ENCODE peak calls at places on chromosomes 12 and 14, in four cellular contexts. A is colonic mucosa, W is cardiac fibroblast, T is WTC11. V is an unnamed sample.

GRCh38 chr12:57576613-57577160 is 14.3 kb upstream of the PIP4K2C start:
- DNase-seq in T (no peak), W (no peak), A (no peak), V (no peak)

GRCh38 chr12:96034631-96035282 is 630 bp downstream of the LTA4H start:
- DNase-seq in T (no peak), A (peak), W (peak), V (peak)

GRCh38 chr12:72024613-72025012 is 86.0 kb downstream of the TPH2 start:
- DNase-seq in A (no peak), T (no peak), W (no peak), V (no peak)

GRCh38 chr14:100091386-100091785 is 26.2 kb downstream of the EVL start:
- DNase-seq in W (no peak), T (no peak), A (no peak), V (no peak)

GRCh38 chr14:58812050-58812690 is 174.4 kb downstream of the DACT1 start:
- DNase-seq in T (no peak), A (no peak), W (no peak), V (no peak)

GRCh38 chr12:24681570-24681969 is 267.3 kb downstream of the BCAT1 start:
- DNase-seq in W (no peak), T (no peak), A (no peak), V (no peak)

GRCh38 chr12:58745348-58746125 is 174.8 kb downstream of the LRIG3 start:
- DNase-seq in A (no peak), T (no peak), W (no peak), V (no peak)

GRCh38 chr12:76634074-76634570 is 74.6 kb upstream of the OSBPL8 start:
- DNase-seq in T (no peak), A (no peak), W (no peak), V (no peak)

GRCh38 chr12:105813201-105813600 is 325.6 kb downstream of the NUAK1 start:
- DNase-seq in A (no peak), W (no peak), T (no peak), V (no peak)

GRCh38 chr12:45458854-45459807 is 243.2 kb downstream of the ANO6 start:
- DNase-seq in W (peak), T (no peak), A (no peak), V (no peak)

GRCh38 chr12:62232143-62232729 is 28.0 kb upstream of the USP15 start:
- DNase-seq in W (no peak), T (no peak), A (no peak), V (no peak)

GRCh38 chr12:115963030-115963480 is 314.4 kb downstream of the MED13L start:
- DNase-seq in T (no peak), A (no peak), W (peak), V (no peak)

GRCh38 chr12:108333898-108334699 is 5.0 kb downstream of the CMKLR1 start:
- DNase-seq in T (no peak), W (peak), A (no peak), V (no peak)

GRCh38 chr12:50625029-50625875 is 120.5 kb downstream of the DIP2B start:
- DNase-seq in T (no peak), A (no peak), W (no peak), V (no peak)

GRCh38 chr12:56996793-56997545 is 9.4 kb downstream of the ZBTB39 start:
- DNase-seq in A (peak), W (no peak), T (no peak), V (no peak)

GRCh38 chr12:5756443-5756842 is 188.6 kb downstream of the ANO2 start:
- DNase-seq in W (no peak), A (no peak), T (no peak), V (no peak)

GRCh38 chr12:12047682-12048081 is 23.1 kb upstream of the BCL2L14 start:
- DNase-seq in W (no peak), T (no peak), A (no peak), V (no peak)

GRCh38 chr12:113812431-113813228 is 153.5 kb downstream of the RBM19 start:
- DNase-seq in W (no peak), T (no peak), A (no peak), V (no peak)

GRCh38 chr14:101957406-101958234 is 6.8 kb upstream of the DYNC1H1 start:
- DNase-seq in A (no peak), W (no peak), T (no peak), V (no peak)

GRCh38 chr14:48925184-48925583 is 661.0 kb downstream of the RPS29 start:
- DNase-seq in W (no peak), A (no peak), T (no peak), V (no peak)

GRCh38 chr12:42691991-42692557 is 102.5 kb upstream of the PRICKLE1 start:
- DNase-seq in T (no peak), A (no peak), W (no peak), V (peak)

GRCh38 chr12:128323526-128323925 is 56.6 kb downstream of the TMEM132C start:
- DNase-seq in W (no peak), A (no peak), T (no peak), V (no peak)

GRCh38 chr12:57621497-57622292 is 10.5 kb downstream of the ARHGEF25 start:
- DNase-seq in A (peak), W (peak), T (peak), V (peak)

GRCh38 chr14:99751539-99752485 is 41.4 kb upstream of the EML1 start:
- DNase-seq in W (no peak), A (no peak), T (no peak), V (no peak)

GRCh38 chr12:15540469-15540872 is 218.2 kb downstream of the PTPRO start:
- DNase-seq in W (peak), A (no peak), T (no peak), V (no peak)

GRCh38 chr14:31300296-31300695 is 92.7 kb upstream of the HECTD1 start:
- DNase-seq in T (no peak), A (no peak), W (no peak), V (no peak)
- TF ChIP-seq CTCF in T (no peak), A (no peak), W (peak), V (no peak)

DNA sequence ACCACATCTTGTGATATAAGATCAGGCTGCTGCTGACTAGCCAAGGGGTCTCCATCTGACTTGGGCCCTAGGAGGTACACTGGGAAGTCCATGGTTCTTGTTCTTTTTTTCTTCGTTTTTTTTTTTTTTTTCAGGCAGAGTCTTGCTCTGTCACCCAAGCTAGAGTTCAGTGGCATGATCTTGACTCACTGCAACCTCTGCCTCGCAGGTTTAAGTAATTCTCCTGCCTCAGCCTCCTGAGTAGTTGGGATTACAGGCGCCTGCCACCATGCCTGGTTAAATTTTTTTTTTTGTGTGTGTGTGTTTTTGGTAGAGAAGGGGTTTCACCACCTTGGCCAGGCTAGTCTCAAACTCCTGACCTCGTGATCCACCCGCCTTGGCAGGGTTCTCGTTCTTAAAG is 178.2 kb downstream of the RMST start:
- DNase-seq in A (no peak), W (no peak), T (no peak), V (no peak)
- TF ChIP-seq CTCF in A (no peak), W (no peak), T (no peak), V (no peak)

GRCh38 chr12:3328081-3328480 is 162.9 kb upstream of the PRMT8 start:
- DNase-seq in W (no peak), A (no peak), T (no peak), V (no peak)

GRCh38 chr12:3328571-3328970 is 162.4 kb upstream of the PRMT8 start:
- DNase-seq in T (no peak), A (no peak), W (no peak), V (no peak)

GRCh38 chr12:3325736-3326135 is 165.3 kb upstream of the PRMT8 start:
- DNase-seq in T (no peak), A (no peak), W (no peak), V (no peak)

GRCh38 chr12:3326850-3327780 is 163.9 kb upstream of the PRMT8 start:
- DNase-seq in W (no peak), T (no peak), A (no peak), V (no peak)

GRCh38 chr12:3326156-3326849 is 164.7 kb upstream of the PRMT8 start:
- DNase-seq in W (no peak), T (peak), A (no peak), V (no peak)
- TF ChIP-seq CTCF in W (peak), T (peak), A (no peak), V (no peak)

DNA sequence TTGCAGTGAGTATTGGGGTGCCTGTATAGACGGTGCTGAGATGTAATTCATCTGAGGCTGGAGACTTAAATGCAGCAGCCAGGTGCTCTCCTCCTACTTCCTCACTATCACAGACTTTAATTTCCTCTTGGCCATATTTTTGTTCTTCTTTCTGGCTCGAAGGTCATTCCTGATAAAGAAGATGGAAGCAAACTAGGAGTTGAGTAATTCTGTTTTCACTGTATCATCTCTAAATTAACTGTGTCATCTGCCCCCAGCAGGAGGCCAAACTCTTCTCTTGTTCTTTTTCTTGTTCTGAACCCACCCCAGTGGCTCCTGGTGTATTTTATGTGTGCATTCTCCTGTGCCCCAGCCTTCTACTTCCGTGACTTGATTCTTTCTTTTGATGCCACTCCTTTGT is 141.7 kb upstream of the ARHGAP5 start:
- DNase-seq in W (no peak), A (no peak), T (no peak), V (no peak)
- TF ChIP-seq CTCF in W (no peak), A (no peak), T (no peak), V (no peak)

DNA sequence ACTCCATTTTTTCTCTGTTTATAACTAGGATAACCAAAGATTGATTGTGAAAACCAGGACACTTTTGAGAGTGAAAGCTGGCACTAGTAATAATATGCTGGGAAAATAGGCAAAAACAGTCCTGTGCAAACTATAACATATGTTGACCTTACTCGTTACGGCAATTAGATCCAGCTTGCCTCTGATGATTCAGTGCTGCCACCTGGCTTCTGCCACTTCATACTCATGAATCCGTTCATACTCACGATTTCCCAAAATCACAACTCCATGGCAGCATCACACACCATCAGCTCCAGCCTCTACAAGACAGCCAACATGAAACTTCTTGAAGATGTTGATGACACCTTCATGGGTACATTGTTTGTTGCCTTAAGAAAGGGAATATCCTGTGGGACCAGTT is 49.1 kb upstream of the CAND1 start:
- DNase-seq in T (peak), A (no peak), W (no peak), V (peak)
- TF ChIP-seq CTCF in T (peak), A (no peak), W (no peak), V (peak)

GRCh38 chr12:1691123-1692007 is 495 bp downstream of the ADIPOR2 start:
- DNase-seq in T (peak), W (peak), A (peak), V (peak)
- TF ChIP-seq CTCF in T (no peak), W (no peak), A (no peak), V (no peak)

GRCh38 chr12:69091447-69092022 is 147.8 kb upstream of the CPSF6 start:
- DNase-seq in W (no peak), T (no peak), A (no peak), V (no peak)
- TF ChIP-seq CTCF in W (no peak), T (no peak), A (no peak), V (no peak)

GRCh38 chr12:65840793-65841670 is 16.7 kb downstream of the HMGA2 start:
- DNase-seq in T (no peak), A (no peak), W (no peak), V (no peak)

DNA sequence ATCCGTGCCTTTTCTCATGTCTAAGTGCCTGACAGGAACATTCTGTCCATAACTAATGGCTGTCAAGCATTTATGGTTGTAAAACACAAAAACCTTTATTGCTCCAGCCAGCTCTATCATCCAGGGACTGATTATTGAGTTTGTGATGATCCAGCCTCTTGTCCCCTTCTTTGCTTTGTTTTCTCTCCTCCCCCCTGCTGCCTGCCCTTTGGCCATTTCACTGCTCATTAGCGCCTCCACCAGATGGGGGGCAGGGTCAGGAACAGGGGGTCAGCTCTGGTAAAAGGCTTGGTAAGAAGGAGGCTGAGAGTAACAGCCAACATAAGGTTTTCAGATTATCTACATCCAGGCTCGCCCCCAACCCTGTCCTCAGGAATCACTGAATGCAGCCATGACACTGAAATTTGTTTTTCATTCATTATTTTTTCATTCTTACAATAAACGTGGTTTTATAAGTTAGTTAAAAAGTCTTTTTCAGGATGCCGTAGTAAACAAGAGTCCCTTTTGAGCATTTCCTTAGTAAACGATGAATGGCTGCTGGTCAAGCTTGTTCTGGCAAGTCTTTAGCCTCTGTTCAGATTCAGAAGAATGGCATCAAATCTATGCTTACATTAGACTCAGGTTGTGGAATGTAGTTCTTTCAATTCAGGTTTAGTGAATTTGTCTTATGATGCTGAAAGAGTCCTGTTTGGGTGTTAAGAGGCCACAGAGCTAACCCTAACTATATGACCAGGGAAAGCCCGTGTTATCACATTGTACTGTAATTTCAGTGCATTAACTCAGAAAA is 21.7 kb downstream of the HMGA2 start:
- DNase-seq in T (peak), A (no peak), W (no peak), V (no peak)
- TF ChIP-seq CTCF in T (no peak), A (no peak), W (no peak), V (no peak)

DNA sequence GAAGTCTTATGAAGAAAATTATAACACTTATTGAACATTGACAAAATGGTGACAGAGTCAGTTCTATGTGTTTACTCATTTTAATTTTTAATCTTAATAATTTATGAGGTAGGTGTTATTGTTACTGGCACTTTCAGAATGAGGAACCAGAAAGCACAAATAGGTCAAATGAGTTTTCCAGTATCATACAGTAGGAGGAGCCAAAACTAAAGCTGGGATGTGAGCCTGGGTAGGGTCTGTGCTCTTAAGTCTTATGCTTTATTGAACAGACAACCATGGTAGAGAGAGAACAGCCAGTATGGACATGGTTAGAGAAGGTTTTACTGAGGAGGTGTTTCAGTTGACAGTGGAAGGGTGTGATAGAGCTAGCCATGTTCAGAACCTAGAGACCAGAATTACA is 775.7 kb downstream of the TMTC2 start:
- DNase-seq in T (no peak), W (no peak), A (no peak), V (no peak)
- TF ChIP-seq CTCF in T (no peak), W (no peak), A (no peak), V (no peak)

DNA sequence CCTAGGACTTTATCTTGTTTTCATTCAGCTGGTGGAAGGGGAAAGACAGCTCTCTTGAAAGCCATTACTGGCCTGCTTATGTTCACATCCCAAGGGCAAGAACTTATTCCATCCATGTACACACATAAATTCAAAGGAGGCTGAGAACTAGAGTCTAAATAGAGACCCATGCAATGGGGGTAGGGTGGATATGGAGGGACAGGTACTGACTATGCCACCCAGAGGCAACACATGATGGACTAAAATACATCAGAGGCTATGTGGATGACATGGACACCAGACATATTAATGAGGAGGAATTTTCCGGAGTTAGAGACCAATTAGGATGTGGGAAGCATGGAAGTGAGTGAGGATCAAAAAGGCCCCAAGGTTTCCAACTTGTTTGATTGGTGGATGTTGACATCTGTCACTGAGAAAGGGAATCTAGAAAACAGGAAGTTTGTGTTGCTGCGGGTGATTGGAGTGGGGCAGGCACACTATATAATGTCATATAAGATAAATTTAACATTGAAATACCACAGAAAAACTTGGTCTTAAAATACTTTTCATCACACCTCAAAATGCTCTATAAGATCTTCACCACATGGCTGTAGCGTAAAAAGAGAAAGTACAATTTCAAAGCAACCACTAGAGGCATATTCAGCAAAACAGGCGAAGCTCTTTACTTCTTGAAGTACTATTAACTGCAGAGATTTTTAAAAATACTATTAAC is 130.4 kb downstream of the GRIP1 start:
- DNase-seq in W (peak), A (no peak), T (no peak), V (no peak)
- TF ChIP-seq CTCF in W (no peak), A (no peak), T (no peak), V (no peak)

V was measured in Calu3.